ENCODE peak calls at places on chromosomes 7 and 10, in ten cellular contexts. V is activated naive CD4-positive, alpha-beta T cell; Y is Caki2; P is NCI-H2081; E is endothelial cell; C is amniotic epithelial cell; J is LoVo; B is HT1080; W is T-helper 9 cell; I is HL-60. X is an unnamed sample.

GRCh38 chr7:133843341-133843740 is 283.8 kb upstream of the LRGUK start:
- DNase-seq in P (no peak), B (no peak), I (no peak), Y (no peak), C (no peak), W (no peak), E (no peak), J (no peak), V (no peak), X (no peak)

GRCh38 chr7:70040971-70041766 is 442.9 kb downstream of the AUTS2 start:
- DNase-seq in I (no peak), C (no peak), W (no peak), E (no peak), Y (peak), J (peak), B (no peak), V (no peak), P (peak), X (peak)

GRCh38 chr7:18861514-18861913 is 255.9 kb downstream of the TWIST1 start:
- DNase-seq in C (peak), P (no peak), B (no peak), I (no peak), V (no peak), J (no peak), W (no peak), Y (no peak), E (no peak), X (no peak)

GRCh38 chr7:104922187-104923009 is 91.6 kb upstream of the KMT2E start:
- DNase-seq in V (no peak), E (no peak), C (peak), Y (no peak), W (no peak), I (no peak), B (peak), J (no peak), P (no peak), X (no peak)

GRCh38 chr10:13961096-13961495 is 369.6 kb downstream of the FRMD4A start:
- DNase-seq in Y (peak), P (no peak), E (no peak), V (no peak), I (no peak), J (no peak), W (no peak), C (peak), B (peak), X (no peak)

GRCh38 chr10:35639021-35639521 is 3.0 kb downstream of the FZD8 start:
- DNase-seq in I (no peak), C (no peak), J (no peak), B (no peak), E (no peak), W (no peak), V (no peak), Y (no peak), P (no peak), X (no peak)

GRCh38 chr10:44857363-44858016 is 53.6 kb upstream of the TMEM72 start:
- DNase-seq in C (peak), V (no peak), I (peak), J (peak), E (peak), B (peak), Y (peak), P (peak), W (peak), X (peak)

GRCh38 chr7:97064972-97065587 is 40.4 kb upstream of the DLX5 start:
- DNase-seq in E (peak), V (no peak), J (peak), P (peak), Y (peak), B (peak), W (no peak), C (peak), I (peak), X (peak)

GRCh38 chr7:111183373-111183772 is 92.4 kb downstream of the LRRN3 start:
- DNase-seq in B (no peak), J (no peak), W (no peak), V (no peak), Y (no peak), I (no peak), C (no peak), E (no peak), P (no peak), X (peak)

GRCh38 chr10:59894114-59894513 is 12.2 kb downstream of the CCDC6 start:
- DNase-seq in E (no peak), V (no peak), W (no peak), Y (no peak), B (no peak), P (no peak), I (no peak), J (no peak), C (peak), X (peak)

GRCh38 chr7:30683839-30684238 is 1.6 kb upstream of the CRHR2 start:
- DNase-seq in P (no peak), W (no peak), C (no peak), B (no peak), E (no peak), Y (no peak), J (no peak), V (no peak), I (no peak), X (peak)

GRCh38 chr7:140229591-140230516 is 53.1 kb upstream of the KDM7A start:
- DNase-seq in Y (no peak), E (peak), J (peak), C (no peak), W (peak), I (no peak), B (no peak), V (peak), P (no peak), X (no peak)

GRCh38 chr10:133456041-133456951 is 2.6 kb downstream of the SCART1 start:
- DNase-seq in W (no peak), V (no peak), C (no peak), J (no peak), Y (no peak), P (no peak), I (no peak), E (no peak), B (no peak), X (no peak)

GRCh38 chr7:2830609-2831376 is 13.3 kb downstream of the GNA12 start:
- DNase-seq in W (no peak), I (no peak), C (peak), J (no peak), B (no peak), P (no peak), E (no peak), Y (no peak), V (no peak), X (no peak)

GRCh38 chr10:104339469-104340098 is 1.3 kb upstream of the ITPRIP start:
- DNase-seq in P (no peak), J (no peak), W (no peak), I (no peak), B (peak), C (peak), V (no peak), Y (peak), E (no peak), X (no peak)

GRCh38 chr7:109545686-109546085 is 976.0 kb downstream of the DNAJB9 start:
- DNase-seq in Y (no peak), E (no peak), P (no peak), B (no peak), J (no peak), C (no peak), V (no peak), I (no peak), W (no peak), X (no peak)

GRCh38 chr10:87660484-87661133 is 931 bp downstream of the PAPSS2 start:
- DNase-seq in I (no peak), W (no peak), Y (peak), V (no peak), J (peak), P (no peak), E (no peak), B (peak), C (peak), X (no peak)

GRCh38 chr7:31986878-31987518 is 83.2 kb downstream of the PDE1C start:
- DNase-seq in V (no peak), J (no peak), E (no peak), W (no peak), Y (no peak), B (no peak), C (no peak), I (no peak), P (no peak), X (no peak)

GRCh38 chr10:79394631-79395030 is 47.4 kb downstream of the PPIF start:
- DNase-seq in I (no peak), B (no peak), E (no peak), P (no peak), W (no peak), J (no peak), C (no peak), Y (no peak), V (no peak), X (no peak)

GRCh38 chr7:27148776-27149641 is 1.4 kb upstream of the HOXA6 start:
- DNase-seq in P (peak), V (no peak), C (no peak), W (no peak), E (no peak), I (no peak), B (no peak), J (peak), Y (no peak), X (no peak)

GRCh38 chr10:22344204-22344603 is 1.1 kb upstream of the SPAG6 start:
- DNase-seq in Y (no peak), V (no peak), I (no peak), W (no peak), P (no peak), J (no peak), B (no peak), E (no peak), C (no peak), X (no peak)

GRCh38 chr7:36038063-36038721 is 114.9 kb upstream of the EEPD1 start:
- DNase-seq in V (no peak), J (no peak), E (no peak), Y (no peak), P (no peak), C (no peak), W (no peak), B (no peak), I (no peak), X (no peak)

GRCh38 chr7:128005117-128005516 is 26.1 kb downstream of the LRRC4 start:
- DNase-seq in J (no peak), I (no peak), E (no peak), W (no peak), P (no peak), C (no peak), V (no peak), B (no peak), Y (no peak), X (no peak)

GRCh38 chr7:55532150-55532917 is 40.0 kb downstream of the VOPP1 start:
- DNase-seq in E (no peak), I (no peak), V (no peak), B (no peak), J (no peak), Y (no peak), W (no peak), C (no peak), P (no peak), X (no peak)

GRCh38 chr7:50450691-50451051 is 521 bp upstream of the FIGNL1 start:
- DNase-seq in V (no peak), B (no peak), W (peak), P (peak), I (peak), E (no peak), J (no peak), C (no peak), Y (no peak), X (no peak)

GRCh38 chr10:120400601-120401000 is 56.4 kb upstream of the PLPP4 start:
- DNase-seq in E (no peak), B (peak), V (no peak), I (no peak), W (no peak), Y (no peak), P (no peak), C (peak), J (no peak), X (no peak)

GRCh38 chr10:51960494-51960895 is 261.1 kb upstream of the CSTF2T start:
- DNase-seq in Y (peak), E (no peak), B (peak), C (peak), I (peak), W (no peak), J (peak), P (peak), V (no peak), X (peak)

GRCh38 chr7:17095001-17095574 is 203.4 kb upstream of the AHR start:
- DNase-seq in V (no peak), I (no peak), J (peak), Y (no peak), B (peak), P (peak), W (no peak), E (no peak), C (no peak), X (no peak)

X was measured in cerebellum.